ENCODE peak calls at places on chromosomes 3 and 15, in eight cellular contexts. C, R, A, X, Q, F, Z and B are unnamed samples. For H3K4me1, the result is how much of the 10 kb centered on the place peaks cover.

GRCh38 chr3:176767385-176767784 is 429.9 kb downstream of the TBL1XR1 start:
- DNase-seq in R (peak), C (no peak), Q (no peak), X (no peak), A (no peak), F (no peak), Z (peak), B (no peak)

GRCh38 chr3:41681479-41681878 is 280.4 kb downstream of the ULK4 start:
- DNase-seq in A (peak), F (peak), C (no peak), Z (peak), X (peak), R (no peak), Q (no peak), B (no peak)

GRCh38 chr15:92899910-92900711 is at the start of gene CHD2:
- DNase-seq in X (peak), A (peak), Z (peak), R (peak), F (no peak), C (peak), Q (peak), B (peak)

GRCh38 chr3:197495059-197495455 is 60.7 kb downstream of the BDH1 start:
- DNase-seq in Z (no peak), A (no peak), C (no peak), Q (no peak), F (no peak), X (no peak), R (no peak), B (no peak)

GRCh38 chr3:13012228-13012691 is 61.0 kb downstream of the IQSEC1 start:
- DNase-seq in X (no peak), Q (no peak), R (peak), F (peak), Z (peak), C (no peak), A (no peak), B (no peak)

GRCh38 chr15:66883322-66883911 is 181.4 kb downstream of the SMAD6 start:
- DNase-seq in Z (peak), X (peak), A (peak), C (peak), R (peak), Q (peak), F (peak), B (peak)

GRCh38 chr3:155019576-155019975 is 60.5 kb upstream of the MME start:
- DNase-seq in X (peak), Z (peak), F (peak), R (no peak), C (no peak), Q (no peak), A (peak), B (no peak)

GRCh38 chr3:61903931-61904657 is 342.7 kb downstream of the PTPRG start:
- DNase-seq in Z (peak), A (peak), R (no peak), F (no peak), X (peak), C (no peak), Q (no peak), B (no peak)

GRCh38 chr15:72486144-72486543 is 12.0 kb downstream of the ARIH1 start:
- DNase-seq in A (no peak), X (no peak), Z (no peak), F (no peak), C (no peak), R (no peak), Q (no peak), B (no peak)

GRCh38 chr3:181711325-181712135 is at the start of gene SOX2:
- DNase-seq in C (peak), Z (peak), X (peak), R (peak), F (peak), A (peak), Q (no peak), B (no peak)

GRCh38 chr3:170108955-170109354 is 71.2 kb downstream of the GPR160 start:
- DNase-seq in Q (no peak), F (no peak), X (no peak), R (no peak), A (no peak), C (no peak), Z (no peak), B (no peak)

GRCh38 chr3:122357828-122358617 is 25.0 kb downstream of the MIX23 start:
- DNase-seq in R (no peak), C (no peak), A (no peak), F (no peak), Z (peak), Q (no peak), X (no peak), B (no peak)

GRCh38 chr15:31265090-31265870 is 61.4 kb upstream of the KLF13 start:
- DNase-seq in R (peak), X (peak), C (peak), F (peak), Z (no peak), Q (no peak), A (peak), B (peak)

GRCh38 chr15:64690008-64690407 is 85.4 kb downstream of the RBPMS2 start:
- DNase-seq in A (no peak), R (no peak), Z (no peak), C (no peak), X (no peak), F (no peak), Q (no peak), B (no peak)
- H3K4me1 ChIP-seq in A (under half), R (under half), Z (under half), C (under half), X (under half), F (under half), Q (under half), B (under half)

GRCh38 chr3:50154840-50155490 is at the start of gene SEMA3F:
- DNase-seq in Q (no peak), F (peak), Z (peak), R (peak), A (peak), X (peak), C (peak), B (peak)
- H3K4me1 ChIP-seq in Q (under half), F (under half), Z (under half), R (under half), A (under half), X (under half), C (under half), B (under half)

DNA sequence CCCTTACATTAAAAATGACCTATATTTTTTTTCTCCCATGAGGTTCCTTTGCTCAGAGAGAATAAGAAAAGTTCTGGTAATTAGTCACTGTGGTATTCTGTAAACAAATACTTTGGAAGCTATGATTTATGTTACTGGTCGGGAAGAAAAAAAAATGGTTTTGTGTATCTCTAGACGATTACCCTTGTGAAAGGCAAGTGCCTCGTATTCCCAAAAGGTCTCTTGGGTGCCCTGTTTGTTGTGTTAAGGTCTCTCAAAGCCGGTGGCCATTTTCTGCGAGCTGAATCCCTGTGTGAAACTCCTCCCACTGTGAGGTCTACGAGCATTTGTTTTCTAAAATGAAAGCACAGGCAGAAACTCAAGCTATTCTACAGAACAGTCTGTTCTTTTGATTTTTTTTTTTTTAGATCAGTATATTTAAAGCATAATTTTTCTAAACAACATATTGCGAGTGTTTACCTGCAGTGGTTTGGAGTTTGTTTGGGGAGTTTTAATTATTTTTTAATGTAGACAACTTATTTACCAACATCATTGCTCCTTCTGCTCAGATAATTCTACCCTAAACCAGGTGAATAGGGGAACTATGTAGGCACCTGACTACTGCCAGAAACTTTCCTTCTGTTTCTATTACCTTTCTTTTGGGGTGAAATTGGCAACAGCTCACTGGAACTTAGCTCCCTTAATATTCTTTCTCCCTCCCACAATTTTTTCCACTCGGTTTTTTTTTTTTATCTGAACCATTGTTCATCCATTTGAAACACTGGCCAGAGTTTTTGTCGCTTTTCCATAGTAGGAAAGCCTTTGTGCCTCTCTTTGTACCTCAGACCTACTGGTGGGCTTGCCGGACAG is 44.0 kb downstream of the ZBTB38 start:
- DNase-seq in A (no peak), Z (peak), Q (no peak), X (peak), F (no peak), R (peak), C (no peak), B (peak)
- H3K4me1 ChIP-seq in A (under half), Z (under half), Q (under half), X (half or more), F (under half), R (half or more), C (under half), B (under half)

GRCh38 chr15:28911295-28911979 is 25.7 kb downstream of the APBA2 start:
- DNase-seq in C (no peak), R (no peak), Z (no peak), X (no peak), F (no peak), Q (no peak), A (no peak), B (no peak)
- H3K4me1 ChIP-seq in C (under half), R (under half), Z (under half), X (under half), F (under half), Q (under half), A (under half), B (under half)

GRCh38 chr3:58326267-58326932 is 6.3 kb upstream of the PXK start:
- DNase-seq in Z (no peak), R (no peak), F (no peak), A (no peak), Q (no peak), C (no peak), X (no peak), B (no peak)
- H3K4me1 ChIP-seq in Z (under half), R (under half), F (under half), A (under half), Q (under half), C (under half), X (under half), B (under half)

DNA sequence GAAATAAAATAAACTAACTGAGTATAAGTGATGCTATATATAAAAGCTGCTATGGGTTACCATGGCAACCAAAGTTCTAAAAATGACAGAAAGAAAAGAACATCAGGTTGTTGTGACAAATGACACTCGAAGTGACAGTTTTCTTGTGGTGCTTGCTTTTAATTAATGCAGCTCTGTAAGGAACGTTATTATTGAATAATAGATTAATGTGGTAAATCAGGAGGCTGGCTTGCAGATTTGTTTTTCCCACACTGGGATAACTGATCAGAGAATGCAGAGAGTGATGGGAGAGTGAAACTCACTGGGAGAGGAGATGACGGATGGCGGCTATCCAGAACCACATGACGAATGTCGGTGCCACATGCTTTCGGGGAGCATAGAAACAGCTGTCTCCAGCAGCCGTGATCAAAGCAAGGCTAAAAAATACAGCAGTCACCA is 207.0 kb upstream of the ATP10A start:
- DNase-seq in C (no peak), Z (no peak), X (no peak), A (no peak), Q (no peak), F (no peak), R (no peak), B (no peak)
- H3K4me1 ChIP-seq in C (under half), Z (under half), X (under half), A (under half), Q (under half), F (under half), R (under half), B (under half)

GRCh38 chr3:24401811-24402185 is 92.9 kb downstream of the THRB start:
- DNase-seq in C (no peak), R (no peak), Z (no peak), A (no peak), F (no peak), X (no peak), Q (no peak), B (no peak)

GRCh38 chr3:24400015-24400414 is 94.6 kb downstream of the THRB start:
- DNase-seq in F (no peak), Z (no peak), A (no peak), C (no peak), X (no peak), R (no peak), Q (no peak), B (no peak)

GRCh38 chr3:24399614-24400013 is 95.0 kb downstream of the THRB start:
- DNase-seq in A (no peak), F (no peak), Z (no peak), C (no peak), X (no peak), R (no peak), Q (no peak), B (no peak)

GRCh38 chr3:24400450-24400849 is 94.2 kb downstream of the THRB start:
- DNase-seq in A (no peak), F (no peak), Q (no peak), R (no peak), X (no peak), C (no peak), Z (no peak), B (no peak)

GRCh38 chr3:24401090-24401810 is 93.4 kb downstream of the THRB start:
- DNase-seq in Q (no peak), C (no peak), Z (no peak), A (no peak), F (no peak), X (no peak), R (no peak), B (no peak)
- H3K4me1 ChIP-seq in Q (under half), C (under half), Z (under half), A (under half), F (under half), X (under half), R (under half), B (under half)

GRCh38 chr3:195151866-195152526 is 119.0 kb downstream of the XXYLT1 start:
- DNase-seq in Q (peak), A (no peak), Z (peak), R (no peak), X (peak), F (no peak), C (no peak), B (no peak)

GRCh38 chr3:195153121-195153520 is 117.8 kb downstream of the XXYLT1 start:
- DNase-seq in C (peak), A (peak), X (no peak), Q (no peak), Z (peak), F (no peak), R (no peak), B (no peak)

GRCh38 chr3:195150194-195151118 is 120.5 kb downstream of the XXYLT1 start:
- DNase-seq in Z (peak), A (peak), Q (peak), R (peak), F (peak), C (peak), X (peak), B (peak)

GRCh38 chr3:195149292-195149691 is 121.7 kb downstream of the XXYLT1 start:
- DNase-seq in C (no peak), A (no peak), X (no peak), Z (no peak), F (no peak), R (no peak), Q (no peak), B (no peak)

GRCh38 chr3:195151402-195151801 is 119.6 kb downstream of the XXYLT1 start:
- DNase-seq in F (no peak), A (no peak), Q (no peak), Z (no peak), X (no peak), R (no peak), C (no peak), B (no peak)
- H3K4me1 ChIP-seq in F (under half), A (under half), Q (half or more), Z (under half), X (under half), R (under half), C (under half), B (under half)

DNA sequence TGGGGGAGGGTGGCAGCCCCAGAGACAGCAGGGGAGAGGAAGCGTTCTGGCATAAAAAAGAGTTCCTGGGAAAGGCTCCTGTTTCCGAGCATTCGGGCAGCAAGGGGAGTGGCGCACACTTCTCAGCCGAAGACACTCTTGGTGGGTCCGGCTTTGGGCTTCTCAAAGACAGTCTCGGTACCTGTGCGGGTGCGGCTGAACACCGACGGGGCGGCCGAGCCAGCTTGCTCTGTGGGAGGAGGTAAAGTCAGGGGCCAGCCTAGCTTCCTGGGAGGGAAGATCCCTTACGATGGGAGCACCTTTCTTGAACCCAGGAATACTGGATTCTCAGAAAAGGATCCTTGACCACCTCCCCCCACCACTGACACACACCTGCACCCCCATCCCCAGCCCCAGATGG is 1.6 kb downstream of the MUSTN1 start:
- DNase-seq in F (no peak), Q (no peak), X (no peak), Z (no peak), C (no peak), A (no peak), R (no peak), B (no peak)
- H3K4me1 ChIP-seq in F (under half), Q (under half), X (under half), Z (under half), C (under half), A (under half), R (under half), B (under half)

GRCh38 chr3:50334339-50335075 is 6.1 kb downstream of the RASSF1 start:
- DNase-seq in Z (no peak), R (no peak), Q (no peak), A (no peak), C (no peak), X (no peak), F (no peak), B (no peak)

GRCh38 chr3:50339485-50340196 is 995 bp downstream of the RASSF1 start:
- DNase-seq in C (no peak), A (no peak), F (no peak), Q (no peak), R (no peak), X (no peak), Z (peak), B (no peak)

GRCh38 chr3:50336452-50337174 is 4.0 kb downstream of the RASSF1 start:
- DNase-seq in Q (no peak), A (no peak), F (no peak), R (no peak), X (no peak), Z (peak), C (no peak), B (no peak)

GRCh38 chr3:50338989-50339388 is 1.6 kb downstream of the RASSF1 start:
- DNase-seq in C (no peak), Q (no peak), F (no peak), A (no peak), Z (no peak), X (no peak), R (no peak), B (no peak)

GRCh38 chr3:50337175-50337861 is 3.3 kb downstream of the RASSF1 start:
- DNase-seq in Z (peak), Q (peak), X (peak), R (peak), F (peak), A (peak), C (peak), B (peak)
- H3K4me1 ChIP-seq in Z (under half), Q (under half), X (under half), R (under half), F (under half), A (under half), C (under half), B (under half)